ENCODE peak calls at places on chromosome 11, in four cellular contexts. A is NCI-H1092, T is NCI-H1930, L is activated gamma-delta T cell. O is an unnamed sample.

GRCh38 chr11:65422633-65423515 is at the start of gene NEAT1:
- DNase-seq in A (no peak), T (peak; percentile 62), L (peak; percentile 60), O (peak; percentile 59)

GRCh38 chr11:111944139-111944538 is 7.0 kb downstream of the DIXDC1 start:
- DNase-seq in A (no peak), T (no peak), L (no peak), O (no peak)

GRCh38 chr11:133887692-133888332 is 42.5 kb upstream of the SPATA19 start:
- DNase-seq in A (no peak), T (no peak), L (no peak), O (no peak)

GRCh38 chr11:88307749-88308425 is 29.6 kb downstream of the CTSC start:
- DNase-seq in A (no peak), T (no peak), L (no peak), O (no peak)

GRCh38 chr11:72222106-72222891 is 2.3 kb upstream of the INPPL1 start:
- DNase-seq in A (no peak), T (no peak), L (no peak), O (no peak)

GRCh38 chr11:17730608-17731462 is 3.7 kb upstream of the KCNC1 start:
- DNase-seq in A (peak; percentile 94), T (peak; percentile 72), L (no peak), O (peak; percentile 53)

GRCh38 chr11:108561535-108561991 is 32.0 kb downstream of the EXPH5 start:
- DNase-seq in A (no peak), T (no peak), L (no peak), O (no peak)

GRCh38 chr11:32221476-32222032 is 130.7 kb downstream of the RCN1 start:
- DNase-seq in A (no peak), T (no peak), L (no peak), O (no peak)

O was measured in NCI-H2171 treated with DMSO at 0.1 percent for 48 hours.